ENCODE peak calls at places on chromosomes 2 and 18, in five cellular contexts. G, M, H, D and K are unnamed samples.

GRCh38 chr18:79447703-79448367 is 52.1 kb downstream of the NFATC1 start:
- DNase-seq in G (no peak), M (no peak), H (no peak), D (no peak), K (no peak)

GRCh38 chr2:68943581-68944568 is 8.8 kb downstream of the GKN2 start:
- DNase-seq in G (peak), M (no peak), H (peak), D (peak), K (peak)

GRCh38 chr2:72273384-72273783 is 125.7 kb upstream of the CYP26B1 start:
- DNase-seq in G (no peak), M (no peak), H (no peak), D (no peak), K (no peak)

GRCh38 chr2:43897492-43897891 is 58.7 kb downstream of the ABCG8 start:
- DNase-seq in G (no peak), M (no peak), H (no peak), D (no peak), K (no peak)

GRCh38 chr2:204205082-204205481 is 268.5 kb downstream of the ICOS start:
- DNase-seq in G (no peak), M (no peak), H (no peak), D (no peak), K (no peak)

GRCh38 chr2:72921866-72922265 is 4.5 kb downstream of the EMX1 start:
- DNase-seq in G (no peak), M (no peak), H (no peak), D (no peak), K (no peak)

GRCh38 chr18:24009651-24010333 is 4.8 kb upstream of the TTC39C start:
- DNase-seq in G (no peak), M (no peak), H (no peak), D (no peak), K (no peak)

GRCh38 chr18:73316513-73316912 is 448.7 kb upstream of the NETO1 start:
- DNase-seq in G (no peak), M (no peak), H (no peak), D (no peak), K (no peak)

GRCh38 chr2:151106805-151107490 is 154.7 kb downstream of the RBM43 start:
- DNase-seq in G (no peak), M (no peak), H (no peak), D (no peak), K (no peak)

GRCh38 chr2:20052872-20053281 is 1.4 kb upstream of the LAPTM4A start:
- DNase-seq in G (peak), M (peak), H (peak), D (peak), K (no peak)

GRCh38 chr2:18178736-18179349 is 300.4 kb downstream of the KCNS3 start:
- DNase-seq in G (peak), M (no peak), H (peak), D (peak), K (peak)

GRCh38 chr2:28390857-28391563 is 1.6 kb upstream of the FOSL2 start:
- DNase-seq in G (peak), M (no peak), H (peak), D (peak), K (peak)

GRCh38 chr18:66694857-66695256 is 91.0 kb upstream of the CDH19 start:
- DNase-seq in G (no peak), M (no peak), H (no peak), D (no peak), K (no peak)

GRCh38 chr18:59718108-59719057 is 21.2 kb upstream of the CCBE1 start:
- DNase-seq in G (no peak), M (no peak), H (no peak), D (no peak), K (peak)

GRCh38 chr2:215137741-215138340 is 585 bp downstream of the ABCA12 start:
- DNase-seq in G (no peak), M (no peak), H (no peak), D (no peak), K (peak)

GRCh38 chr2:99278793-99279291 is 22.2 kb downstream of the LYG1 start:
- DNase-seq in G (no peak), M (no peak), H (peak), D (no peak), K (peak)

GRCh38 chr2:164015328-164016123 is 279.7 kb upstream of the FIGN start:
- DNase-seq in G (no peak), M (no peak), H (no peak), D (no peak), K (no peak)

GRCh38 chr2:202215179-202215578 is 23.2 kb downstream of the SUMO1 start:
- DNase-seq in G (no peak), M (no peak), H (no peak), D (no peak), K (no peak)

GRCh38 chr2:42095923-42096408 is 48.1 kb downstream of the PKDCC start:
- DNase-seq in G (peak), M (no peak), H (peak), D (peak), K (peak)

GRCh38 chr18:58691256-58691655 is 20.0 kb downstream of the MALT1 start:
- DNase-seq in G (no peak), M (no peak), H (no peak), D (no peak), K (no peak)

GRCh38 chr2:101351207-101351606 is 36.1 kb downstream of the CREG2 start:
- DNase-seq in G (no peak), M (no peak), H (no peak), D (no peak), K (no peak)

GRCh38 chr18:23573948-23574431 is 12.3 kb downstream of the NPC1 start:
- DNase-seq in G (no peak), M (no peak), H (peak), D (peak), K (peak)

GRCh38 chr18:7601249-7601620 is 34.1 kb downstream of the PTPRM start:
- DNase-seq in G (no peak), M (no peak), H (no peak), D (no peak), K (peak)

GRCh38 chr2:199973703-199974102 is 18.3 kb downstream of the MAIP1 start:
- DNase-seq in G (no peak), M (no peak), H (no peak), D (peak), K (no peak)

DNA sequence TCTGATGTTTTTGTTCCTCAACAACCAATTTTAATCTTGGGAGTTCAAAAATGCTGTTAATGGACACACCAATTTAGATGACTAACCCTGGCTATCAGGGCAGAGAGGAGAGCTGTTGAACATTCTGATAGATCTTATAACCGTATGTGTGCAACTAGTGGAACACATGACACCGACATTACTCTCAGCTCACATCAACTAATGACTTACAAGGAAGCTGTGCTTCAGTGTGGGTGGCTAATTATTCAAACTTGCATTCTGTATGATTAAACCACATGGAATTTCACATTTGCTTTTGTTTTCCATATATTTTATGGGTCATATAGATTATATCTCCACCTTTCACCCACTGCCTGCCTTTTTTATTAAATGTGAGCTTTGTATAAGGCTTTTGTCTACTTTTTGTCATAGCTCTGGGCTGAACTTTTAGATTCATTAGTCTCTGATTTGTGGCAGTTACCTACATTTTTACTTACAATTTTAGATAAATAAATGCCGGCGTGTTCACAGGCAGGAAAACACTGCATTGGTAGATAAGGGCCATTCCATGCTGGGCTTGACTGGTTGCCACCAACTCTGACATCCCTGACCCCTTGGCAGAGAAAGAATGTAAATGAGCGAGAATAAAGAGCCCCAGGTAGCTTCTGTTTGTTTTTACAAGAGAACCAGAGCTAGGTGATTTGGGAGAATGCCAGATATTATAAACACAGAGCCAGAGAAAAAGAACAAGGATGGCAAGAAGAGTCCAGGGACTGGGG is 35.6 kb downstream of the LYPD6 start:
- DNase-seq in G (no peak), M (no peak), H (no peak), D (no peak), K (no peak)
- TF ChIP-seq POLR2A in G (no peak), M (no peak), H (no peak), D (no peak), K (no peak)

GRCh38 chr18:11137400-11137799 is 12.0 kb downstream of the PIEZO2 start:
- DNase-seq in G (no peak), M (no peak), H (no peak), D (no peak), K (no peak)
- TF ChIP-seq POLR2A in G (no peak), M (no peak), H (no peak), D (no peak), K (no peak)

GRCh38 chr18:11980555-11981382 is 538 bp upstream of the IMPA2 start:
- DNase-seq in G (peak), M (peak), H (peak), D (peak), K (peak)

GRCh38 chr18:11981633-11982366 is 493 bp downstream of the IMPA2 start:
- DNase-seq in G (peak), M (no peak), H (peak), D (peak), K (no peak)

GRCh38 chr18:11982981-11983380 is 1.7 kb downstream of the IMPA2 start:
- DNase-seq in G (no peak), M (no peak), H (no peak), D (no peak), K (no peak)

GRCh38 chr18:11980148-11980554 is 1.2 kb upstream of the IMPA2 start:
- DNase-seq in G (peak), M (no peak), H (peak), D (no peak), K (no peak)

DNA sequence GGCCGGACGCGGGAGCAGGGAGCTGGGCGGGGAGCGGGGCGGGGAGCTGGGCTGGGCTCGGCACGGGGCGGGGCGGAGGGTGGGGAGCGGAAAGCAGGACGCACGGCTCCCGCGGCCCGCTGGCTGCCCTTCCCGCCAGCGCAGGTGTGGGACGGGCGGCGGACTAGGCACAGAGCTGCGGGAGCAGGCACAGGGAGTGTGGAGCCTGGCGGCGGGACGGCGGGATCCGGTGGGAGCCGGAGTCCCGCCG is at the start of gene IMPA2:
- DNase-seq in G (no peak), M (no peak), H (no peak), D (no peak), K (no peak)
- TF ChIP-seq POLR2A in G (peak), M (peak), H (no peak), D (no peak), K (peak)

DNA sequence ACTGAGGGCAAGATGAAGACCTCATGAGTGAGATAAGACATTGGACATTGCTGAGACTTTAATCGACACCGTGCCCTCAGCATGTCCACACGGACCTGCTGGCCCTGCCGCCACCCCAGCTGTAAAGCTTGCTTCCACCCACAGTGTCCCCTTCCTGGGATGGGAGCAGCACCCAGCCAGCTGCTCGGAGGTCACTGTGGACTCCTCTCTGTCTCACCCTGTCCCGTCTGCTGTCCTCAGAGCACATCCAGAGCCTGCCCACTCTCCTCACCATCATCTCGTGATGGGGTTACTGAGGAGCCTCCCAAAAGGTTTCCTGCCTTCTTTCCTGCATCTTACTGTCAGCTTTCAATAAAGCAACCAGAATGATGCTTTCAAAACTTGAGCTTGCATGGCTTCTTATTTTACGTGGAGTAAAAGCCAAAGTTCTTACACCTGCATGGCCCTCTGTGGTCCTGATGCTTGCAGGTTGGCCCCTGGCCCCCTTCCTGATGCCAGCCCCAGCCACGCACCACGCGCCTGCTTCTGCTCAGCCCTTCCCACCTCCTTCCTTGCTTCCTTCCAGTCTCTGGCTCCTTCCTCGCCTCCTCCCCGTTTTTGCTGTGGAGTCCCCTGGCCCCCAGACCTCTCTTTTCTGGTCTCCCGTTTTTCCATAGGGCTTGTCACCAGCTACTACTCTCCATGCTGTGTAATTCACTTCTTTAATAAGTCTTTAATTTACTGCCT is 67.0 kb downstream of the DGKD start:
- DNase-seq in G (no peak), M (no peak), H (no peak), D (no peak), K (no peak)
- TF ChIP-seq POLR2A in G (no peak), M (no peak), H (no peak), D (no peak), K (no peak)

DNA sequence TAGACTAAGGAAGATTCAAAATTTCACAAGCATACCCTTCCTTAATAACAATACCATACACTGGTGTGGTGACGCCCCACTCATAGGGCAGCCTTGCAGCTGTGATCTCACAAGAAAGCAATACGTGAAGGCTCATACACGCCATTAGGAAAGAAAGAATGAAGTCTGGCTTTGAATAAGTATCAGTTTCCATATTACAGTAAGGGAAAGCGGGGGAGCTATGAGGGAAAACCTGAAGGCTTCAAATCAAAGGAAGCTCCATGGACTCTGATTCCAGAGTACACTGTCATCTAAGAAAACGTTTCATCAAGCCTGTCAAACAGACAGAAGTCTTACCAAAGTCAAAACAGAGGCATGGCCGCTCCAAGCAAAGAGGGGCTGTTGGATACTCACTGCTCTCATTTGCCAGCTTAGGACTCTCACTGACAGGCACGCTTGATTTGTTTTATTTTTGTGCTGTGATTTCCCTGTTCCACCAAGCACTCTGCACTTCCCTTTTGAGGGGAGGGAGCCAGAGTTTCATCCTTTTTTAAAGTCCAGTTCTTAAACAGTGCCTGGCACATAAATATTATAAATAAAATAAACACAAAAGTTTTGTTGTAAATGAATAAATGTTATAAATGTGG is 221.3 kb downstream of the PIEZO2 start:
- DNase-seq in G (no peak), M (no peak), H (no peak), D (no peak), K (no peak)
- TF ChIP-seq POLR2A in G (no peak), M (no peak), H (no peak), D (no peak), K (no peak)

GRCh38 chr18:9113468-9114149 is 11.1 kb downstream of the NDUFV2 start:
- DNase-seq in G (no peak), M (no peak), H (no peak), D (no peak), K (no peak)
- TF ChIP-seq POLR2A in G (no peak), M (no peak), H (no peak), D (no peak), K (no peak)

DNA sequence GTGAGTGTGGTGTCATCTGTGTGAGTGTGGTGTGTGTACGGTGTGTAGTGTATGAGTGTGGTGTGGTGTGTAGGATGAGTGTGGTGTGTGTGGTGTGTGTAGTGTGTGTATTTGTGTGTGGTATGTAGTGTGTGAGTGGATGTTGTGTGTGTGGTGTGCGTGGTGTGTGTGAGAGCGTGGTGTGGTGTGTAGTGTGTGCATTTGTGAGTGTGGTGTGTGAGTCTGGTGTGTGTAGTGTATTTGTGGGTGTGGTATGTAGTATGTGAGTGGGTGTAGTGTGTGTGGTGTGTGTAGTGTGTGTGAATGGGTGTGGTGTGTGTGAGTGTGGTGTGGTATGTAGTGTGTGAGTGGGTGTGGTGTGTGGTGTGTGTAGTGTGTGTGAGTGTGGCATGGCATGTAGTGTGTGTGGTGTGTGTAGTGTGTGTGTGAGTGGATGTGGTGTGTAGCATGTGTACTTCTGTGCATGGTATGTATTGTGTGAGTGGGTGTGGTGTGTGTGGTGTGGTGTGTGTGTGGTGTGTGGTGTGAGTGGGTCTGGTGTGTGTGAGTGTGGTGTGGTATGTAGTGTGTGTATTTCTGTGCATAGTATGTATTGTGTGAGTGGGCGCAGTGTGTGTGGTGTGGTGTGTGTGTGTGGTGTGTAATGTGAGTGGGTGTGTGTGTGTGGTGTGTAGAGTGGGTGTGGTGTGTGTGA is 227.8 kb downstream of the BCL2 start:
- DNase-seq in G (no peak), M (no peak), H (no peak), D (no peak), K (no peak)
- TF ChIP-seq POLR2A in G (no peak), M (no peak), H (no peak), D (no peak), K (no peak)

DNA sequence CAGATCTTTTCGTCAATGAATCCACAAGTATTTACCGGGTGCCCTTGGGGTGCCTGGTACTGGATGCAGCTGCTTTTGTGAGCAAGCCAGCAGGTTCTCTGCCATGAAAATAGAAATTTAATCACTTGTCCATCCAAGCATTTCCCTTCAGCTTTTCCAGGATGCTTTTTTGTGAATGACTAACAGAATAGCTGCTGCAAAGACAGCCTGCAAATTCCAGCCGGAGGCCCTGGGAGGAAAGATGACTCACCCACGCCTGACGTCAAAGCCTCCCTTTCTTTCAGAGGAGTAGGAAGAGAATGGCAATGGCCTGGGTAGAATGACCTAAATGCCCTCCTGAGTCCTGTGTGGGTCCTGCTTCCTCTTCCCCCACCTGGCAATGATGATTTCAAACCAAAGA is 111.9 kb downstream of the AP1S3 start:
- DNase-seq in G (peak), M (no peak), H (peak), D (peak), K (peak)
- TF ChIP-seq POLR2A in G (no peak), M (no peak), H (no peak), D (no peak), K (no peak)